ENCODE peak calls at places on chromosomes 2 and 18, in nine cellular contexts. I, R, M, Q, N, C, W, D and Z are unnamed samples.

GRCh38 chr2:128493880-128494279 is 175.2 kb upstream of the HS6ST1 start:
- DNase-seq in I (no peak), R (no peak), M (no peak), Q (no peak), N (peak), C (no peak), W (no peak), D (no peak), Z (no peak)

GRCh38 chr18:23134780-23135678 is at the start of gene CABLES1:
- DNase-seq in I (no peak), R (peak), M (peak), Q (peak), N (peak), C (peak), W (no peak), D (peak), Z (no peak)

GRCh38 chr2:239831272-239831731 is 193.8 kb downstream of the NDUFA10 start:
- DNase-seq in I (no peak), R (peak), M (no peak), Q (no peak), N (peak), C (no peak), W (no peak), D (no peak), Z (no peak)

GRCh38 chr2:30914456-30914855 is 107.2 kb upstream of the CAPN13 start:
- DNase-seq in I (no peak), R (no peak), M (no peak), Q (no peak), N (no peak), C (no peak), W (no peak), D (no peak), Z (no peak)

GRCh38 chr2:10303634-10304378 is 1.1 kb downstream of the HPCAL1 start:
- DNase-seq in I (no peak), R (peak), M (peak), Q (peak), N (peak), C (peak), W (no peak), D (peak), Z (no peak)

GRCh38 chr2:200662727-200663126 is 76.9 kb downstream of the AOX1 start:
- DNase-seq in I (peak), R (no peak), M (no peak), Q (no peak), N (no peak), C (peak), W (no peak), D (peak), Z (no peak)

GRCh38 chr2:164542584-164543021 is 78.7 kb downstream of the GRB14 start:
- DNase-seq in I (peak), R (no peak), M (no peak), Q (no peak), N (no peak), C (no peak), W (no peak), D (peak), Z (no peak)

GRCh38 chr2:85394256-85394655 is 15.9 kb downstream of the CAPG start:
- DNase-seq in I (no peak), R (no peak), M (no peak), Q (no peak), N (no peak), C (peak), W (no peak), D (no peak), Z (no peak)

GRCh38 chr2:100953406-100954043 is 48.6 kb upstream of the RPL31 start:
- DNase-seq in I (no peak), R (no peak), M (no peak), Q (no peak), N (no peak), C (no peak), W (no peak), D (no peak), Z (no peak)

GRCh38 chr18:26976206-26976605 is 110.7 kb upstream of the AQP4 start:
- DNase-seq in I (no peak), R (no peak), M (no peak), Q (no peak), N (no peak), C (no peak), W (no peak), D (no peak), Z (no peak)

GRCh38 chr2:160376576-160376975 is 117.0 kb downstream of the RBMS1 start:
- DNase-seq in I (no peak), R (no peak), M (no peak), Q (no peak), N (no peak), C (no peak), W (no peak), D (peak), Z (peak)

GRCh38 chr2:17146358-17146757 is 371.9 kb downstream of the RAD51AP2 start:
- DNase-seq in I (no peak), R (no peak), M (no peak), Q (no peak), N (no peak), C (no peak), W (no peak), D (no peak), Z (no peak)